ENCODE peak calls at places on chromosomes 13 and 19, in five cellular contexts. X is breast epithelium, G is upper lobe of right lung, L is heart right ventricle, U is right lobe of liver. A is an unnamed sample.

GRCh38 chr19:10093295-10094186 is 7.4 kb downstream of the SHFL start:
- DNase-seq in U (no peak), X (no peak), L (no peak), G (no peak), A (no peak)

GRCh38 chr13:38409771-38410170 is 60.1 kb downstream of the UFM1 start:
- DNase-seq in G (no peak), U (no peak), X (no peak), L (no peak), A (no peak)

GRCh38 chr19:41016488-41017071 is 25.5 kb downstream of the CYP2B6 start:
- DNase-seq in X (no peak), U (no peak), G (no peak), L (no peak), A (no peak)

GRCh38 chr13:105474983-105475382 is 1060.5 kb downstream of the EFNB2 start:
- DNase-seq in L (no peak), G (no peak), U (no peak), X (no peak), A (no peak)

GRCh38 chr19:12112238-12112637 is 27.9 kb downstream of the ZNF20 start:
- DNase-seq in L (no peak), G (no peak), X (no peak), U (no peak), A (no peak)

GRCh38 chr13:98216135-98216565 is 39.1 kb upstream of the RNF113B start:
- DNase-seq in X (no peak), L (peak; percentile 63), U (peak; percentile 45), G (no peak), A (no peak)

GRCh38 chr13:94232956-94233355 is 246.5 kb downstream of the DCT start:
- DNase-seq in X (no peak), L (no peak), G (no peak), U (no peak), A (no peak)

GRCh38 chr19:4064551-4065260 is 2.0 kb downstream of the ZBTB7A start:
- DNase-seq in G (peak; percentile 85), U (peak; percentile 77), L (peak; percentile 63), X (no peak), A (peak; percentile 76)

GRCh38 chr13:102392810-102393209 is 9.0 kb downstream of the FGF14 start:
- DNase-seq in G (no peak), U (no peak), X (no peak), L (no peak), A (no peak)

GRCh38 chr13:34037636-34038325 is 219.8 kb downstream of the RFC3 start:
- DNase-seq in U (no peak), X (no peak), L (no peak), G (no peak), A (no peak)

GRCh38 chr19:5623397-5624153 is 692 bp downstream of the SAFB start:
- DNase-seq in L (peak; percentile 25), X (peak; percentile 19), U (no peak), G (no peak), A (peak; percentile 45)

GRCh38 chr13:40485611-40486517 is 180.6 kb downstream of the FOXO1 start:
- DNase-seq in U (no peak), G (no peak), L (no peak), X (no peak), A (peak; percentile 65)

GRCh38 chr13:73335226-73335625 is 276.4 kb downstream of the KLF5 start:
- DNase-seq in G (no peak), X (no peak), L (no peak), U (no peak), A (no peak)

GRCh38 chr19:56141416-56141992 is 417 bp downstream of the ZNF444 start:
- DNase-seq in G (no peak), U (no peak), X (no peak), L (no peak), A (no peak)

GRCh38 chr13:57787058-57787791 is 155.7 kb downstream of the PCDH17 start:
- DNase-seq in U (no peak), G (no peak), L (no peak), X (no peak), A (no peak)

GRCh38 chr19:6822311-6822670 is 49.8 kb downstream of the VAV1 start:
- DNase-seq in X (no peak), G (no peak), U (no peak), L (no peak), A (no peak)

GRCh38 chr19:45547965-45548609 is 36.5 kb downstream of the OPA3 start:
- DNase-seq in G (no peak), X (peak; percentile 56), U (no peak), L (no peak), A (peak; percentile 63)

GRCh38 chr13:35978607-35979316 is 152.4 kb downstream of the DCLK1 start:
- DNase-seq in U (no peak), G (no peak), L (no peak), X (no peak), A (no peak)

GRCh38 chr19:56654151-56654550 is 11.2 kb downstream of the SMIM17 start:
- DNase-seq in L (no peak), U (no peak), G (no peak), X (no peak), A (no peak)

GRCh38 chr19:32822916-32823746 is 46.4 kb downstream of the SLC7A9 start:
- DNase-seq in G (no peak), X (no peak), L (no peak), U (no peak), A (no peak)

GRCh38 chr13:47148543-47148942 is 251.7 kb upstream of the HTR2A start:
- DNase-seq in X (no peak), U (no peak), G (no peak), L (no peak), A (no peak)

GRCh38 chr19:4511300-4512054 is 6.8 kb downstream of the PLIN4 start:
- DNase-seq in L (no peak), G (no peak), X (no peak), U (peak; percentile 23), A (no peak)

GRCh38 chr19:38723606-38724379 is 20.5 kb downstream of the CAPN12 start:
- DNase-seq in L (peak; percentile 16), U (no peak), X (no peak), G (no peak), A (no peak)

GRCh38 chr19:42528354-42529247 is at the start of gene CEACAM1:
- DNase-seq in G (peak; percentile 76), L (peak; percentile 30), U (peak; percentile 85), X (peak; percentile 72), A (peak; percentile 92)

GRCh38 chr19:5955638-5955935 is 22.4 kb downstream of the RANBP3 start:
- DNase-seq in X (no peak), U (no peak), L (no peak), G (no peak), A (no peak)

GRCh38 chr13:19184176-19184575 is 2.6 kb upstream of the TUBA3C start:
- DNase-seq in G (no peak), X (peak; percentile 15), U (no peak), L (no peak), A (no peak)

GRCh38 chr13:40232321-40232720 is 434.1 kb downstream of the FOXO1 start:
- DNase-seq in U (no peak), X (no peak), L (no peak), G (no peak), A (no peak)

GRCh38 chr19:43425567-43426392 is 11.1 kb downstream of the TEX101 start:
- DNase-seq in G (no peak), L (no peak), U (peak; percentile 29), X (no peak), A (peak; percentile 87)

GRCh38 chr13:35470671-35471465 is 5.6 kb downstream of the MAB21L1 start:
- DNase-seq in U (peak; percentile 26), X (no peak), G (no peak), L (peak; percentile 60), A (no peak)

GRCh38 chr19:19304186-19304975 is 15.9 kb downstream of the SUGP1 start:
- DNase-seq in U (no peak), G (no peak), L (peak; percentile 47), X (no peak), A (no peak)

DNA sequence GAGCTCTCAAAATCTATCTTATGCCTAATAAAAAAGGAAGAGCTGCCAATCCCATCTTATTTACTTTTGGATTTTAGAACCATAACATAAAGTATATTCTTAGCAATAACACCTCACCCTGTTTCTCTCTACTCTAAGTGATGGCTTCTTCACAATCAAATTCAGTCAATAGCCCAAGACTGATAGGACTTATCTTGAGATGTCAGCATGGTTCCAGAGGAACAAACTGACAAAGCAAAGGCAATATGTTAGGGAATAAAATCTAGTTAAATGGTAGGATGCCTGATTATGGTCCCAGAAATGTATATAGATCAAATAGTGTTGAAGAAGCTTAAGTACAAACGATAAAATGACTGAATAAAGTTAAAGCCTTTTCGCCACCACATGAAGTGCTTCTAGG is 36.3 kb downstream of the DACH1 start:
- DNase-seq in L (no peak), X (no peak), G (no peak), U (no peak), A (no peak)
- H3K4me1 ChIP-seq in L (no peaks in the 10 kb centered on the region), X (no peaks in the 10 kb centered on the region), G (no peaks in the 10 kb centered on the region), U (no peaks in the 10 kb centered on the region), A (no peaks in the 10 kb centered on the region)

DNA sequence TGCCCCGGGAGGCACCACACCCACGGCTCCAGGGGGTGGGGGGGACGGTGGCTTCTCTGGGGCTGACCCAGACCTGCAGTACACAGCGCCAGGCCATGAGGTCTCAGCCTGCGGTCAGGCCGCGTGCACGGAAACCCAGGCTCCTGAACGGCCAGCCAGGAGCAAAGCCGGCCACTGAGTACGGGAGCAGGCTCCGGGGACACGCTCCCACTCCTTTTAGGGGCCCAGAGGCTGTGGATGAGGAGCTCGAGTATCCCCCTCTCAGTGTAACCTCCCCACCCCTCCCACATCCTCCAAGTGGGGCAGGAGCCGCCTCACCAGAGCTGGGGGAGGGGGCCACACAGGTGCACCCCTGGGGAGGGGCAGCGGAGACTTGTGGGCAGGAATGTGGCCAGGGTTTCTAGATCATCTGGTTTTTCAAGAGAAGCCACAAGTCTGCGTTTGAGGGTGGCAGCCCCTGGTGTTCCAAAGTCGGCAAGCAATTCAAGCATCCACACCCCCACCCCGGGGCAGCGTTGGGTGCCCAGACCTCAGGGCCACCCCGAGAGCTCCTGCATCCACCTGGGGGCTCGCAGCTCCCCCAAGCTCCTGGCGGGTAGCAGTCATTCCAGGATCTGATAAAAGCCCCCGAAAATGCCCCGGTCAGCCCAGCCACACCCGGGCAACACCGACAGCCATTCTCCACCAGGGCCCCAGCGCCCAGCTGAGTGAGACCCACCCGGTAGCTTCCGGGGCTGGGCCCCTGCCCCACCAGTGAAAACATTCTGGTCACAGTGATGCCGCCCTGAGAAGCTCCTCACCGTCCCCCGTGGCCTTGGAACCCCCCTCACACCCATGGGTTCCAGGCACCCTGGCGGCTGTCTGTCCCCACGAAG is 6.1 kb downstream of the SBNO2 start:
- DNase-seq in U (peak; percentile 52), G (peak; percentile 65), L (no peak), X (no peak), A (no peak)
- H3K4me1 ChIP-seq in U (peaks cover 48% of the 10 kb centered on the region), G (peaks cover 55% of the 10 kb centered on the region), L (peaks cover 14% of the 10 kb centered on the region), X (peaks cover 54% of the 10 kb centered on the region), A (peaks cover 8% of the 10 kb centered on the region)

GRCh38 chr13:48233886-48234488 is 981 bp downstream of the ITM2B start:
- DNase-seq in X (no peak), G (no peak), L (no peak), U (no peak), A (no peak)

GRCh38 chr13:48231080-48231479 is 1.9 kb upstream of the ITM2B start:
- DNase-seq in U (no peak), X (no peak), G (no peak), L (no peak), A (no peak)

GRCh38 chr13:48233097-48233885 is at the start of gene ITM2B:
- DNase-seq in G (peak; percentile 93), L (peak; percentile 86), X (peak; percentile 36), U (peak; percentile 91), A (peak; percentile 80)

GRCh38 chr13:48231948-48232347 is 1.1 kb upstream of the ITM2B start:
- DNase-seq in X (no peak), G (no peak), L (no peak), U (no peak), A (no peak)

GRCh38 chr13:48232420-48233096 is 448 bp upstream of the ITM2B start:
- DNase-seq in L (no peak), X (peak; percentile 59), G (no peak), U (no peak), A (no peak)
- H3K4me1 ChIP-seq in L (peaks cover 35% of the 10 kb centered on the region), X (peaks cover 16% of the 10 kb centered on the region), G (peaks cover 23% of the 10 kb centered on the region), U (peaks cover 33% of the 10 kb centered on the region), A (no peaks in the 10 kb centered on the region)

GRCh38 chr13:88895261-88895941 is 1224.2 kb downstream of the SLITRK5 start:
- DNase-seq in L (no peak), U (no peak), X (no peak), G (no peak), A (no peak)
- H3K4me1 ChIP-seq in L (no peaks in the 10 kb centered on the region), U (no peaks in the 10 kb centered on the region), X (no peaks in the 10 kb centered on the region), G (no peaks in the 10 kb centered on the region), A (no peaks in the 10 kb centered on the region)

A was measured in Peyer's patch.